ENCODE peak calls at places on chromosomes 12 and 14, in seven cellular contexts. One of them, this sample, is unnamed.

GRCh38 chr14:36279306-36280244 is 40.9 kb downstream of the MBIP start:
- DNase-seq in right lobe of liver: no peak
- DNase-seq in adrenal gland: no peak
- DNase-seq in endothelial cell of umbilical vein: no peak
- DNase-seq in ovary: no peak
- DNase-seq in lower leg skin: no peak
- DNase-seq in body of pancreas: no peak
- DNase-seq in this sample: no peak

GRCh38 chr12:56635539-56636117 is 5.5 kb upstream of the BAZ2A start:
- DNase-seq in lower leg skin: no peak
- DNase-seq in right lobe of liver: no peak
- DNase-seq in ovary: no peak
- DNase-seq in body of pancreas: no peak
- DNase-seq in adrenal gland: no peak
- DNase-seq in endothelial cell of umbilical vein: peak
- DNase-seq in this sample: no peak

GRCh38 chr14:103284574-103285467 is 49.2 kb upstream of the EIF5 start:
- DNase-seq in ovary: no peak
- DNase-seq in right lobe of liver: peak
- DNase-seq in endothelial cell of umbilical vein: no peak
- DNase-seq in lower leg skin: no peak
- DNase-seq in adrenal gland: peak
- DNase-seq in body of pancreas: no peak
- DNase-seq in this sample: no peak

GRCh38 chr14:35400707-35401421 is 3.7 kb downstream of the NFKBIA start:
- DNase-seq in right lobe of liver: no peak
- DNase-seq in ovary: no peak
- DNase-seq in endothelial cell of umbilical vein: peak
- DNase-seq in lower leg skin: no peak
- DNase-seq in body of pancreas: peak
- DNase-seq in adrenal gland: peak
- DNase-seq in this sample: no peak

GRCh38 chr14:90023176-90023896 is 38.5 kb upstream of the KCNK13 start:
- DNase-seq in right lobe of liver: no peak
- DNase-seq in adrenal gland: no peak
- DNase-seq in endothelial cell of umbilical vein: no peak
- DNase-seq in ovary: no peak
- DNase-seq in lower leg skin: no peak
- DNase-seq in body of pancreas: no peak
- DNase-seq in this sample: peak

GRCh38 chr12:106118-106561 is 39.6 kb downstream of the IQSEC3 start:
- DNase-seq in endothelial cell of umbilical vein: no peak
- DNase-seq in adrenal gland: no peak
- DNase-seq in lower leg skin: no peak
- DNase-seq in right lobe of liver: no peak
- DNase-seq in body of pancreas: no peak
- DNase-seq in ovary: no peak
- DNase-seq in this sample: no peak

GRCh38 chr12:104280703-104281458 is 22.7 kb upstream of the EID3 start:
- DNase-seq in right lobe of liver: no peak
- DNase-seq in adrenal gland: peak
- DNase-seq in endothelial cell of umbilical vein: peak
- DNase-seq in lower leg skin: no peak
- DNase-seq in body of pancreas: no peak
- DNase-seq in ovary: no peak
- DNase-seq in this sample: no peak

GRCh38 chr12:20547788-20548575 is 147.2 kb upstream of the SLCO1C1 start:
- DNase-seq in right lobe of liver: no peak
- DNase-seq in adrenal gland: no peak
- DNase-seq in endothelial cell of umbilical vein: peak
- DNase-seq in body of pancreas: no peak
- DNase-seq in lower leg skin: no peak
- DNase-seq in ovary: no peak
- DNase-seq in this sample: no peak

GRCh38 chr14:48792376-48793024 is 793.7 kb downstream of the RPS29 start:
- DNase-seq in lower leg skin: no peak
- DNase-seq in body of pancreas: no peak
- DNase-seq in ovary: no peak
- DNase-seq in endothelial cell of umbilical vein: no peak
- DNase-seq in right lobe of liver: no peak
- DNase-seq in adrenal gland: no peak
- DNase-seq in this sample: no peak

GRCh38 chr14:101197595-101198397 is 294.3 kb upstream of the RTL1 start:
- DNase-seq in ovary: no peak
- DNase-seq in endothelial cell of umbilical vein: no peak
- DNase-seq in body of pancreas: no peak
- DNase-seq in adrenal gland: peak
- DNase-seq in right lobe of liver: no peak
- DNase-seq in lower leg skin: peak
- DNase-seq in this sample: no peak

GRCh38 chr12:131752457-131752856 is 41.6 kb downstream of the SFSWAP start:
- DNase-seq in adrenal gland: no peak
- DNase-seq in lower leg skin: peak
- DNase-seq in ovary: no peak
- DNase-seq in body of pancreas: no peak
- DNase-seq in endothelial cell of umbilical vein: no peak
- DNase-seq in right lobe of liver: no peak
- DNase-seq in this sample: no peak

GRCh38 chr12:114045333-114045732 is 79.2 kb upstream of the RBM19 start:
- DNase-seq in endothelial cell of umbilical vein: no peak
- DNase-seq in body of pancreas: no peak
- DNase-seq in adrenal gland: no peak
- DNase-seq in ovary: no peak
- DNase-seq in lower leg skin: no peak
- DNase-seq in right lobe of liver: no peak
- DNase-seq in this sample: no peak

GRCh38 chr12:90854136-90854689 is 100.8 kb downstream of the CCER1 start:
- DNase-seq in adrenal gland: peak
- DNase-seq in body of pancreas: peak
- DNase-seq in endothelial cell of umbilical vein: peak
- DNase-seq in right lobe of liver: no peak
- DNase-seq in ovary: no peak
- DNase-seq in lower leg skin: no peak
- DNase-seq in this sample: peak

GRCh38 chr14:37230551-37231194 is 32.9 kb downstream of the MIPOL1 start:
- DNase-seq in lower leg skin: no peak
- DNase-seq in body of pancreas: peak
- DNase-seq in adrenal gland: no peak
- DNase-seq in right lobe of liver: no peak
- DNase-seq in ovary: no peak
- DNase-seq in endothelial cell of umbilical vein: peak
- DNase-seq in this sample: peak

GRCh38 chr12:18261273-18261672 is at the start of gene PIK3C2G:
- DNase-seq in endothelial cell of umbilical vein: no peak
- DNase-seq in adrenal gland: no peak
- DNase-seq in body of pancreas: no peak
- DNase-seq in right lobe of liver: no peak
- DNase-seq in lower leg skin: no peak
- DNase-seq in ovary: no peak
- DNase-seq in this sample: no peak

GRCh38 chr14:94398536-94398935 is 10.1 kb upstream of the SERPINA1 start:
- DNase-seq in body of pancreas: no peak
- DNase-seq in lower leg skin: no peak
- DNase-seq in endothelial cell of umbilical vein: no peak
- DNase-seq in adrenal gland: no peak
- DNase-seq in right lobe of liver: no peak
- DNase-seq in ovary: no peak
- DNase-seq in this sample: no peak

GRCh38 chr14:94989946-94990345 is 167.4 kb downstream of the DICER1 start:
- DNase-seq in endothelial cell of umbilical vein: no peak
- DNase-seq in adrenal gland: no peak
- DNase-seq in body of pancreas: no peak
- DNase-seq in right lobe of liver: no peak
- DNase-seq in ovary: no peak
- DNase-seq in lower leg skin: no peak
- DNase-seq in this sample: no peak

GRCh38 chr12:39292125-39292630 is 150.7 kb downstream of the KIF21A start:
- DNase-seq in lower leg skin: no peak
- DNase-seq in ovary: no peak
- DNase-seq in adrenal gland: no peak
- DNase-seq in body of pancreas: no peak
- DNase-seq in right lobe of liver: no peak
- DNase-seq in endothelial cell of umbilical vein: no peak
- DNase-seq in this sample: no peak

GRCh38 chr12:27468241-27468640 is 21.7 kb downstream of the SMCO2 start:
- DNase-seq in right lobe of liver: no peak
- DNase-seq in lower leg skin: no peak
- DNase-seq in adrenal gland: no peak
- DNase-seq in body of pancreas: no peak
- DNase-seq in ovary: no peak
- DNase-seq in endothelial cell of umbilical vein: no peak
- DNase-seq in this sample: no peak

GRCh38 chr12:48279601-48280000 is 71.1 kb downstream of the ZNF641 start:
- DNase-seq in adrenal gland: no peak
- DNase-seq in ovary: no peak
- DNase-seq in body of pancreas: no peak
- DNase-seq in lower leg skin: no peak
- DNase-seq in right lobe of liver: no peak
- DNase-seq in endothelial cell of umbilical vein: no peak
- DNase-seq in this sample: no peak

GRCh38 chr12:38445040-38445439 is 128.5 kb downstream of the ALG10B start:
- DNase-seq in right lobe of liver: no peak
- DNase-seq in ovary: no peak
- DNase-seq in body of pancreas: no peak
- DNase-seq in lower leg skin: no peak
- DNase-seq in endothelial cell of umbilical vein: no peak
- DNase-seq in adrenal gland: no peak
- DNase-seq in this sample: no peak

GRCh38 chr14:67263499-67264149 is 22.4 kb downstream of the PALS1 start:
- DNase-seq in adrenal gland: no peak
- DNase-seq in ovary: no peak
- DNase-seq in lower leg skin: no peak
- DNase-seq in endothelial cell of umbilical vein: peak
- DNase-seq in body of pancreas: no peak
- DNase-seq in right lobe of liver: no peak
- DNase-seq in this sample: no peak

GRCh38 chr12:49455506-49455905 is 83.3 kb upstream of the KCNH3 start:
- DNase-seq in adrenal gland: no peak
- DNase-seq in lower leg skin: no peak
- DNase-seq in right lobe of liver: no peak
- DNase-seq in endothelial cell of umbilical vein: no peak
- DNase-seq in body of pancreas: no peak
- DNase-seq in ovary: no peak
- DNase-seq in this sample: no peak

GRCh38 chr14:105849933-105850626 is 323.7 kb downstream of the TMEM121 start:
- DNase-seq in ovary: no peak
- DNase-seq in body of pancreas: no peak
- DNase-seq in lower leg skin: no peak
- DNase-seq in adrenal gland: no peak
- DNase-seq in right lobe of liver: no peak
- DNase-seq in endothelial cell of umbilical vein: no peak
- DNase-seq in this sample: no peak

GRCh38 chr12:2129076-2129475 is 76.3 kb downstream of the CACNA1C start:
- DNase-seq in ovary: no peak
- DNase-seq in lower leg skin: no peak
- DNase-seq in adrenal gland: no peak
- DNase-seq in body of pancreas: no peak
- DNase-seq in endothelial cell of umbilical vein: no peak
- DNase-seq in right lobe of liver: no peak
- DNase-seq in this sample: no peak

GRCh38 chr12:26379777-26380467 is 184.5 kb downstream of the SSPN start:
- DNase-seq in right lobe of liver: no peak
- DNase-seq in body of pancreas: no peak
- DNase-seq in lower leg skin: no peak
- DNase-seq in adrenal gland: no peak
- DNase-seq in endothelial cell of umbilical vein: no peak
- DNase-seq in ovary: no peak
- DNase-seq in this sample: no peak

GRCh38 chr12:57760347-57760982 is 5.6 kb downstream of the MARCHF9 start:
- DNase-seq in endothelial cell of umbilical vein: no peak
- DNase-seq in body of pancreas: no peak
- DNase-seq in ovary: no peak
- DNase-seq in right lobe of liver: no peak
- DNase-seq in adrenal gland: no peak
- DNase-seq in lower leg skin: no peak
- DNase-seq in this sample: no peak

DNA sequence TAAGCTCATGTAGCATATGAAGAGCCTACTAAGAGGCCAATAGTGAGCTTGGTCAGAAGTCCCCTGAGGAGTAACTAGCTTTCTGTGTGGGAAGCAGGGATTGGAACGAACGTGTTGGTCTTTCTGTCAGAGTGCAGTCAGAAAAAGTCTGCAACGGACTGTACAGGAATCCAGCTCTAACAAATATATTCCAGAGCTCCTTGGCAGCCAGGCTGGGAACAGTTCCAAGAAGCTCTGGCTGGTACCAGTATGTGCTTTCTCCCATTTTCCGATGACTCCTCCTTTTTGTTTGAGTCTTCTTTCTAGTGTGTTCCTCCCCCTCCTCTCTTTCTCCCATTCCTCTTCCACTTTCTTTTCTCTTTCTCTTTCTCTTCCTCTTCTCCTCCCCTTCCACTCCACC is 59.8 kb downstream of the TTLL5 start:
- DNase-seq in adrenal gland: peak
- DNase-seq in ovary: peak
- DNase-seq in right lobe of liver: no peak
- DNase-seq in lower leg skin: no peak
- DNase-seq in endothelial cell of umbilical vein: peak
- DNase-seq in body of pancreas: peak
- DNase-seq in this sample: peak
- H3K4me3 ChIP-seq in adrenal gland: no peak
- H3K4me3 ChIP-seq in ovary: no peak
- H3K4me3 ChIP-seq in right lobe of liver: no peak
- H3K4me3 ChIP-seq in lower leg skin: no peak
- H3K4me3 ChIP-seq in endothelial cell of umbilical vein: no peak
- H3K4me3 ChIP-seq in body of pancreas: no peak
- H3K4me3 ChIP-seq in this sample: no peak

GRCh38 chr14:99683619-99684355 is at the start of gene CYP46A1:
- DNase-seq in ovary: peak
- DNase-seq in lower leg skin: peak
- DNase-seq in right lobe of liver: peak
- DNase-seq in adrenal gland: peak
- DNase-seq in endothelial cell of umbilical vein: peak
- DNase-seq in body of pancreas: peak
- DNase-seq in this sample: peak
- TF ChIP-seq POLR2A in ovary: peak
- TF ChIP-seq POLR2A in lower leg skin: no peak
- TF ChIP-seq POLR2A in right lobe of liver: no peak
- TF ChIP-seq POLR2A in adrenal gland: no peak
- TF ChIP-seq POLR2A in endothelial cell of umbilical vein: peak
- TF ChIP-seq POLR2A in body of pancreas: no peak
- TF ChIP-seq POLR2A in this sample: no peak

DNA sequence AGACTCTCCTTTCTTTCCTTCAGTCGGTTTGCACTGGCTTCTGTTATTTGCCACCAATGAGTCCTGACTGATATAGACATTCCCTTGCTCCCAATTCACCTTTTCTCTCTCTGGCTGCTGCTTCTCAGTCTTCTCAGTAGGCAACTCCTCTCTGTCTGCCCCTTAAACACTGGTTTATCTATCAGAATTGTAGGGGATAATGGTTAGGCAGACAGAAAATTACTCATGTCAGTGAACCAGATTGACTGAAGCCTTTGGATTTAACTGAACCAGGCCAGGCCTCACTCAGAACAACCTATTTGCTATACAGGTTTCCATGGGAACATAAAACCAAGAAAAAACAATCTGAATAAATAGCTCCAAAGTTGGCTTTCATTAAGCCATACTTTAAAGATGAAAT is 85.2 kb downstream of the SPTSSA start:
- DNase-seq in lower leg skin: no peak
- DNase-seq in endothelial cell of umbilical vein: no peak
- DNase-seq in body of pancreas: no peak
- DNase-seq in right lobe of liver: no peak
- DNase-seq in ovary: no peak
- DNase-seq in adrenal gland: no peak
- DNase-seq in this sample: no peak
- H3K4me3 ChIP-seq in lower leg skin: no peak
- H3K4me3 ChIP-seq in endothelial cell of umbilical vein: no peak
- H3K4me3 ChIP-seq in body of pancreas: no peak
- H3K4me3 ChIP-seq in right lobe of liver: no peak
- H3K4me3 ChIP-seq in ovary: no peak
- H3K4me3 ChIP-seq in adrenal gland: no peak
- H3K4me3 ChIP-seq in this sample: no peak

GRCh38 chr12:52056801-52057613 is 5.8 kb downstream of the NR4A1 start:
- DNase-seq in lower leg skin: no peak
- DNase-seq in adrenal gland: no peak
- DNase-seq in body of pancreas: no peak
- DNase-seq in endothelial cell of umbilical vein: no peak
- DNase-seq in ovary: peak
- DNase-seq in right lobe of liver: peak
- DNase-seq in this sample: peak
- TF ChIP-seq POLR2A in lower leg skin: no peak
- TF ChIP-seq POLR2A in adrenal gland: no peak
- TF ChIP-seq POLR2A in body of pancreas: no peak
- TF ChIP-seq POLR2A in endothelial cell of umbilical vein: no peak
- TF ChIP-seq POLR2A in ovary: no peak
- TF ChIP-seq POLR2A in right lobe of liver: no peak
- TF ChIP-seq POLR2A in this sample: no peak

This sample was measured in testis.